ENCODE peak calls at places on chromosomes 13 and 19, in four cellular contexts. X is body of pancreas, S is transverse colon, Y is brain microvascular endothelial cell. V is an unnamed sample.

GRCh38 chr13:100454876-100455275 is 133.7 kb downstream of the GGACT start:
- DNase-seq in S (no peak), Y (peak), X (no peak), V (no peak)

GRCh38 chr13:32113564-32113963 is 82.0 kb downstream of the FRY start:
- DNase-seq in X (no peak), S (no peak), Y (no peak), V (no peak)

GRCh38 chr19:55526216-55527196 is 10.4 kb downstream of the SBK2 start:
- DNase-seq in Y (peak), X (peak), S (peak), V (no peak)

GRCh38 chr13:113047587-113047986 is 58.0 kb upstream of the F7 start:
- DNase-seq in X (no peak), Y (no peak), S (no peak), V (no peak)

GRCh38 chr13:100203696-100204367 is 114.9 kb downstream of the PCCA start:
- DNase-seq in X (no peak), Y (peak), S (no peak), V (no peak)

GRCh38 chr19:12521996-12522395 is 29.3 kb downstream of the ZNF564 start:
- DNase-seq in X (no peak), Y (no peak), S (no peak), V (no peak)

GRCh38 chr19:54164369-54165068 is 5.0 kb upstream of the LENG1 start:
- DNase-seq in Y (no peak), X (peak), S (peak), V (no peak)

GRCh38 chr13:67100723-67101122 is 129.4 kb downstream of the PCDH9 start:
- DNase-seq in X (no peak), Y (no peak), S (no peak), V (no peak)

GRCh38 chr13:74570834-74571233 is 436.6 kb upstream of the KLF12 start:
- DNase-seq in X (no peak), S (no peak), Y (peak), V (no peak)

DNA sequence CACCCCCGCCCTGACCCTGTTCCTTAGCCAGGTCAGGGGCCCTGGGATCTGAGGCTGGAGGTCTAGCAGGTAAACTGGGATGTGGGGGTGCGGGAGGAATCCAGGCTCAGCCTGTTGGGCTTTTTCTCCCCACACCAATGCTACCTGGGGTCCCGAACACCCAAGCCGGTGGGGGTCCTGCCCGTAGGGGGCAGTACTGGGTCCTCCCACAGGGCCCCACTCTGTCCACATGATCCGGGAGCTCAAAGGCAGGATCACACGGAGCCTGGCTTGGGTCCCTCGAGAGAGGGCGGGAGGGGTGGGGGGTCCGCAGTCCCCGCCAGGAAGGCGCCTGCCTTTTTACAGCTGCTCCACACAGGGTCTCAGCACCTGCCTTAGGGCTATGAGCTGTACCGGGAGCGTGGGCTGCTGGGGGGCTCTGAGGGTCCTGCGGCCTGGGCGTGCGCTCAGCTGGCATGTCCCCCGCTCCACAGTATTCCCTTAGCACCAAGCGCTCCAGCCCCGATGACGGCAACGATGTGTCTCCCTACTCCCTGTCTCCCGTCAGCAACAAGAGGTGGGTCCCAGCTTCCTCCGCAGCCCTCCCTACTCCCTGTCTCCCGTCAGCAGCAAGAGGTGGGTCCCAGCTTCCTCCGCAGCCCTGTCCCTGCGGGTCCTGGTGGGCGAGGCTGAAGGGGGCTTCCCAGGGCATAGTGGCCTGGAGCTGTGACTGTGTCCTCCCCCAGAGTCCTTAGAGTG is 12.3 kb upstream of the TEKTIP1 start:
- DNase-seq in X (no peak), S (no peak), Y (no peak), V (no peak)
- TF ChIP-seq CTCF in X (no peak), S (no peak), Y (peak), V (peak)

GRCh38 chr19:33300016-33300981 is 2.0 kb downstream of the CEBPA start:
- DNase-seq in S (peak), Y (no peak), X (no peak), V (no peak)
- H3K4me3 ChIP-seq in S (peak), Y (no peak), X (peak), V (no peak)

DNA sequence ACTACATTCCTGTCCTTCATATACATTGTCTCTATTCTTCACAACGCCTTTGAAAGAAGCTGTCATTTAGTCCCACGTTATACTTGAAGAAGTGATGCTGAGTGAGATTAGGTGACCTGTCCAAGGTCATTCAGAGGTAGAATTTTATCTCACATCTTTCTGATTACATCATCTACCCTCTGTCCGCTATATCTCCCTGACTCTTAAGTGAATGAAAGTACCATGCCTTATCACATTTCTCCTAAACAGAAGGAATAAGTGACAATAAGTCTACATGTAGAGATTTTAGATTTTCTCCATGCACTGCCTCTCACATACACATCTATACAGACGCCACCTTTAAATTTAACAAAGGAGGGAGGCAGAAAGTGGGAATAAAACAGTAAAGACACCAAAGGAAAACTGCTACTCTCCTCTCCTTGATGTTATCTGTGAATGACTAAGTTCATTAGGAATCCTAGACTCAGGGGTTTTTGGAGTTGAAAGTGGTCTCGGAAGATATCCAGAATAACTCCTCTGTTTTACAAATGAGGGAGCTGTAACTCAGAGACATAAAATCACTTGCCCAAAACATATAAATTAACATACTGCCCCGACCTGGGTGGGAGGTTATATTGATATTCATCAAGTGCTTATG is 4.9 kb upstream of the CLDN10 start:
- DNase-seq in Y (no peak), S (no peak), X (no peak), V (no peak)
- TF ChIP-seq CTCF in Y (no peak), S (no peak), X (no peak), V (no peak)

DNA sequence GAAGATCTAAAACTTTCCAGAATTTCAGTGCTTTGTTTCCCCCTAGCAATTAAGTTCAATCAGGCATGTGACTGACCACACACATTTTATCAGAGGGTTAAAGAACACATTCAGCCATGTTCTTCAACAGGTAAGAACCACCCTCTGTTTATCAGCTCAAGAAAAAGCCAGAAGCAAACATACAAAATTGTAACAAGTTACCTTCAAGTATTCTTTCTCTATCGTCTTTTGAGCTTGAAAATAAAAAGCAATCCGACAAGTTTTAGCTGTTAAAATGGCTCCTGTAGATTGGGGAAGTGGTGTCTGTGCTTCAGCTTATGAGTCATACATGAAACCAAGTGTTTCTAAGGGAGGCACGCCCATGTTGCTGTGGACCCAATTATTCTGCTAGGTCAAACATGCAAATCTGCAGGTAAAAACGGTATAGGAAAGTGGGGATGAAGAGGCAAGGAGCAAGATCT is at the start of gene ELF1:
- DNase-seq in S (peak), Y (peak), X (peak), V (peak)
- H3K4me3 ChIP-seq in S (peak), Y (peak), X (peak), V (peak)

V was measured in retinal pigment epithelial cell.